ENCODE peak calls at places on chromosome X, in five cellular contexts. T, B, Z, D and U are unnamed samples.

GRCh38 chrX:48976086-48976485 is 4.4 kb upstream of the KCND1 start:
- DNase-seq in T (no peak), B (no peak), Z (no peak), D (no peak), U (no peak)

GRCh38 chrX:11688201-11688600 is 22.5 kb upstream of the ARHGAP6 start:
- DNase-seq in T (no peak), B (no peak), Z (no peak), D (no peak), U (no peak)

GRCh38 chrX:3791449-3791848 is 78.0 kb upstream of the PRKX start:
- DNase-seq in T (no peak), B (no peak), Z (no peak), D (no peak), U (no peak)

GRCh38 chrX:147811803-147812202 is 99.9 kb upstream of the FMR1 start:
- DNase-seq in T (no peak), B (no peak), Z (no peak), D (no peak), U (no peak)

GRCh38 chrX:135438734-135439043 is 16.9 kb downstream of the SMIM10L2A start:
- DNase-seq in T (no peak), B (no peak), Z (no peak), D (no peak), U (no peak)

GRCh38 chrX:12206413-12206812 is 68.1 kb downstream of the FRMPD4 start:
- DNase-seq in T (no peak), B (no peak), Z (no peak), D (no peak), U (no peak)

GRCh38 chrX:102067966-102068723 is 57.3 kb upstream of the TCEAL2 start:
- DNase-seq in T (peak; percentile 41), B (no peak), Z (peak; percentile 16), D (peak; percentile 29), U (no peak)

GRCh38 chrX:24426340-24426913 is 38.7 kb upstream of the PDK3 start:
- DNase-seq in T (peak; percentile 18), B (no peak), Z (peak; percentile 12), D (no peak), U (no peak)

GRCh38 chrX:135484636-135485289 is 35.7 kb upstream of the INTS6L start:
- DNase-seq in T (peak; percentile 37), B (peak; percentile 6), Z (peak; percentile 57), D (peak; percentile 70), U (peak; percentile 31)

GRCh38 chrX:111585337-111585736 is 73.9 kb downstream of the SERTM2 start:
- DNase-seq in T (no peak), B (no peak), Z (no peak), D (no peak), U (no peak)

GRCh38 chrX:82626978-82627377 is 881.1 kb upstream of the POU3F4 start:
- DNase-seq in T (no peak), B (no peak), Z (no peak), D (no peak), U (no peak)

GRCh38 chrX:141619336-141619735 is 29.8 kb downstream of the SPANXA2 start:
- DNase-seq in T (no peak), B (no peak), Z (peak; percentile 42), D (peak; percentile 56), U (no peak)

GRCh38 chrX:1231850-1232505 is 19.5 kb upstream of the CRLF2 start:
- DNase-seq in T (no peak), B (no peak), Z (no peak), D (no peak), U (no peak)

GRCh38 chrX:43706786-43707185 is 50.7 kb downstream of the MAOA start:
- DNase-seq in T (no peak), B (no peak), Z (no peak), D (peak; percentile 3), U (no peak)

GRCh38 chrX:135435933-135436332 is 14.2 kb downstream of the SMIM10L2A start:
- DNase-seq in T (no peak), B (no peak), Z (no peak), D (no peak), U (no peak)

GRCh38 chrX:30950391-30950790 is 61.3 kb upstream of the TAB3 start:
- DNase-seq in T (no peak), B (no peak), Z (no peak), D (no peak), U (no peak)

GRCh38 chrX:32408389-32408788 is 803.0 kb downstream of the DMD start:
- DNase-seq in T (peak; percentile 27), B (peak; percentile 2), Z (no peak), D (no peak), U (no peak)

GRCh38 chrX:18877472-18877871 is 106.4 kb downstream of the PHKA2 start:
- DNase-seq in T (no peak), B (no peak), Z (no peak), D (no peak), U (no peak)

GRCh38 chrX:126272795-126273497 is 106.9 kb upstream of the DCAF12L2 start:
- DNase-seq in T (no peak), B (peak; percentile 2), Z (no peak), D (no peak), U (no peak)

GRCh38 chrX:54564942-54565341 is 34.9 kb downstream of the GNL3L start:
- DNase-seq in T (no peak), B (no peak), Z (peak; percentile 24), D (peak; percentile 0), U (no peak)

GRCh38 chrX:1851527-1851926 is 236.7 kb downstream of the ASMT start:
- DNase-seq in T (no peak), B (no peak), Z (no peak), D (no peak), U (no peak)

GRCh38 chrX:50106051-50106450 is 94.8 kb downstream of the AKAP4 start:
- DNase-seq in T (no peak), B (no peak), Z (no peak), D (no peak), U (no peak)

GRCh38 chrX:36407886-36408285 is 488.4 kb downstream of the CFAP47 start:
- DNase-seq in T (no peak), B (no peak), Z (no peak), D (no peak), U (no peak)

GRCh38 chrX:72121381-72121780 is 10.3 kb downstream of the RTL5 start:
- DNase-seq in T (peak; percentile 63), B (peak; percentile 68), Z (peak; percentile 75), D (peak; percentile 80), U (peak; percentile 32)

GRCh38 chrX:153910446-153910845 is 6.0 kb downstream of the AVPR2 start:
- DNase-seq in T (no peak), B (no peak), Z (no peak), D (no peak), U (no peak)

GRCh38 chrX:1597345-1598020 is 6.1 kb downstream of the AKAP17A start:
- DNase-seq in T (no peak), B (no peak), Z (no peak), D (no peak), U (no peak)

GRCh38 chrX:13691845-13692334 is 3.0 kb downstream of the RAB9A start:
- DNase-seq in T (no peak), B (no peak), Z (no peak), D (no peak), U (no peak)

GRCh38 chrX:12984629-12985303 is 9.9 kb downstream of the TMSB4X start:
- DNase-seq in T (no peak), B (peak; percentile 98), Z (peak; percentile 35), D (peak; percentile 86), U (no peak)

GRCh38 chrX:10198254-10198653 is 41.5 kb downstream of the CLCN4 start:
- DNase-seq in T (no peak), B (no peak), Z (peak; percentile 79), D (peak; percentile 44), U (peak; percentile 35)

GRCh38 chrX:77160301-77160700 is 286.9 kb upstream of the FGF16 start:
- DNase-seq in T (no peak), B (peak; percentile 16), Z (no peak), D (no peak), U (no peak)

GRCh38 chrX:130413415-130413814 is 11.6 kb downstream of the RBMX2 start:
- DNase-seq in T (no peak), B (no peak), Z (no peak), D (peak; percentile 38), U (no peak)

GRCh38 chrX:37785569-37785968 is 5.7 kb downstream of the CYBB start:
- DNase-seq in T (no peak), B (no peak), Z (no peak), D (no peak), U (no peak)

DNA sequence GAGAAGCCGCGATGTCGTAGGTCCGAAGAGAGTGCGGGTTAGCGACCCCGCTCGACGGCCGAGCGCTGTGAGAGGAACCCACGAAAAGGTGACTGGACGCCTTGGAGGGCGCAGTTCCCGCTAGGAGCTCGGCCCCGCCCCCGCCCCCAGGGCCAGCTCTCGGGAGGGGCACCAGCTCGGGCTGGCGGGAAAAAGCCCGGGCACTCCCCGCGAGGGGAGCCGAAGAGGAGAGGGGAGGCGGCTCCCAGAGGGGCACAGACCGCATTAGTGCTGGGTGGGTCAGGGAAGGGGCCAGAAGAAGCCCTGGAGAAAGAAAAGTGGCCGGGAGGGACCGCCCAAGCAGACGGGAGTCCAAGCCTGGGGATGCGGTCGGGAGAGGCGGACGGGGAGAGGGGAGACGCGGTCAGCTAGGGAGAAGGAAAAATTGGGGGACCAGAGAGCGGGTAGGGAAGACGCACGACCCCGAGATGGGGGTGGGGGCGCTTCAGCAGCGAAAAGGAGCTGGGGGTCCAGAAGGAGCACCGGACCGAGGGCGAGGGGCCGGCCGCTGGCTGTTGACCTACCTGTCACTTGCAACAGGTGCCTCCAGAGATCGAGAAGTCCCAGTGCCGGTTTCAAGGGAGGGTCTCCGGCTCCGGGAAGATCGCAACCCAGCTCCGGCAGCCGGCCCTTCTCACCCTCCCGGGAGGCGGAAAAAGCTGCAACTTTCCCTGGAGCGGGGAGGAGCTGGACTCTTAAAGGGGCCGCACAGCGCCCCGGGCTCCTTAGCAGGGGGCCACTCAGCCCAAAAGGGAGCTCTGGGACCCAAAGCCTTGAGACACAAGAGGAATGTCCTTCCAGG is at the start of gene SYTL4:
- DNase-seq in T (no peak), B (no peak), Z (no peak), D (no peak), U (no peak)
- H3K4me3 ChIP-seq in T (no peak within 1 kb of the TSS), B (no peak within 1 kb of the TSS), Z (peak within 1 kb of the TSS; percentile 62), D (peak within 1 kb of the TSS; percentile 69), U (peak within 1 kb of the TSS; percentile 70)

GRCh38 chrX:104488811-104489210 is 77.2 kb upstream of the IL1RAPL2 start:
- DNase-seq in T (no peak), B (no peak), Z (no peak), D (no peak), U (no peak)

GRCh38 chrX:104482757-104483156 is 83.2 kb upstream of the IL1RAPL2 start:
- DNase-seq in T (peak; percentile 6), B (no peak), Z (no peak), D (no peak), U (no peak)

DNA sequence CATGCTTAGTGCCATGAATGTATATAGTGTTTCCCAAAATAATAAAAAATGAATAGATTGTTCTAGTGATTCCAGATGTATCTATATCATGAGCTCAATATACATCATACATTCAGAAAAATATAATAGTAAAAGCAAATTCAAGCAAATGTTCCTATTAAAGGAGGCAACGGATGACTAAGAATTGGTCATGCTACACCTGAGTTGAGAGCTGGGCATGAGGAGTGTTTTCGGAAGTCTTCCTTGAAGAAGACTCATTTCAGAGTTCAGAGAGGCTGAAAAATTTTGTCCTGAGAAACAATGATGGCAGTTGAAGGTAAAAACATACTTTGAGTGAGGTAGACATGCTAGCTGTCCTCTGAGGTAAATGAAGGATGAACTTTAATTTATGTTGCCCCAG is 79.3 kb upstream of the IL1RAPL2 start:
- DNase-seq in T (no peak), B (no peak), Z (no peak), D (no peak), U (no peak)
- H3K4me3 ChIP-seq in T (no peak overlapping the region), B (no peak overlapping the region), Z (no peak overlapping the region), D (no peak overlapping the region), U (no peak overlapping the region)

GRCh38 chrX:44954562-44954961 is 81.6 kb downstream of the KDM6A start:
- DNase-seq in T (no peak), B (no peak), Z (no peak), D (no peak), U (no peak)
- H3K4me3 ChIP-seq in T (no peak overlapping the region), B (no peak overlapping the region), Z (no peak overlapping the region), D (no peak overlapping the region), U (no peak overlapping the region)

GRCh38 chrX:98068210-98068609 is 1184.5 kb downstream of the RPA4 start:
- DNase-seq in T (no peak), B (no peak), Z (no peak), D (no peak), U (no peak)
- H3K4me3 ChIP-seq in T (no peak overlapping the region), B (no peak overlapping the region), Z (no peak overlapping the region), D (no peak overlapping the region), U (no peak overlapping the region)